ENCODE peak calls at places on chromosome 5, in ten cellular contexts. One of them, this sample, is unnamed.

GRCh38 chr5:160640417-160640816 is 211.6 kb downstream of the ATP10B start:
- DNase-seq in choroid plexus epithelial cell: no peak
- DNase-seq in foreskin keratinocyte: no peak
- DNase-seq in GM13977: no peak
- DNase-seq in Calu3: no peak
- DNase-seq in HCT116: no peak
- DNase-seq in neural crest cell: no peak
- DNase-seq in fibroblast of mammary gland: no peak
- DNase-seq in AG04450: no peak
- DNase-seq in HL-60: peak
- DNase-seq in this sample: no peak

GRCh38 chr5:157801-158200 is 33.5 kb upstream of the LRRC14B start:
- DNase-seq in HL-60: no peak
- DNase-seq in GM13977: no peak
- DNase-seq in HCT116: no peak
- DNase-seq in Calu3: no peak
- DNase-seq in neural crest cell: no peak
- DNase-seq in fibroblast of mammary gland: no peak
- DNase-seq in AG04450: no peak
- DNase-seq in choroid plexus epithelial cell: no peak
- DNase-seq in foreskin keratinocyte: no peak
- DNase-seq in this sample: no peak

GRCh38 chr5:83354958-83355357 is 116.6 kb upstream of the VCAN start:
- DNase-seq in HL-60: no peak
- DNase-seq in HCT116: no peak
- DNase-seq in Calu3: no peak
- DNase-seq in GM13977: no peak
- DNase-seq in choroid plexus epithelial cell: no peak
- DNase-seq in fibroblast of mammary gland: no peak
- DNase-seq in neural crest cell: no peak
- DNase-seq in AG04450: no peak
- DNase-seq in foreskin keratinocyte: no peak
- DNase-seq in this sample: no peak

GRCh38 chr5:96331681-96332361 is 101.2 kb downstream of the PCSK1 start:
- DNase-seq in neural crest cell: no peak
- DNase-seq in choroid plexus epithelial cell: no peak
- DNase-seq in AG04450: no peak
- DNase-seq in GM13977: no peak
- DNase-seq in Calu3: no peak
- DNase-seq in HCT116: no peak
- DNase-seq in foreskin keratinocyte: no peak
- DNase-seq in fibroblast of mammary gland: no peak
- DNase-seq in HL-60: no peak
- DNase-seq in this sample: no peak

GRCh38 chr5:126448720-126449119 is 25.5 kb downstream of the GRAMD2B start:
- DNase-seq in choroid plexus epithelial cell: no peak
- DNase-seq in fibroblast of mammary gland: no peak
- DNase-seq in AG04450: no peak
- DNase-seq in Calu3: no peak
- DNase-seq in neural crest cell: no peak
- DNase-seq in foreskin keratinocyte: no peak
- DNase-seq in HL-60: no peak
- DNase-seq in GM13977: no peak
- DNase-seq in HCT116: no peak
- DNase-seq in this sample: no peak

GRCh38 chr5:159737263-159737662 is 179.0 kb upstream of the ADRA1B start:
- DNase-seq in fibroblast of mammary gland: peak
- DNase-seq in AG04450: no peak
- DNase-seq in neural crest cell: no peak
- DNase-seq in HCT116: no peak
- DNase-seq in Calu3: no peak
- DNase-seq in GM13977: no peak
- DNase-seq in HL-60: no peak
- DNase-seq in choroid plexus epithelial cell: peak
- DNase-seq in foreskin keratinocyte: no peak
- DNase-seq in this sample: no peak

GRCh38 chr5:8870349-8870748 is 675.5 kb downstream of the SEMA5A start:
- DNase-seq in choroid plexus epithelial cell: no peak
- DNase-seq in HL-60: no peak
- DNase-seq in foreskin keratinocyte: no peak
- DNase-seq in neural crest cell: no peak
- DNase-seq in GM13977: no peak
- DNase-seq in HCT116: no peak
- DNase-seq in AG04450: no peak
- DNase-seq in Calu3: no peak
- DNase-seq in fibroblast of mammary gland: no peak
- DNase-seq in this sample: no peak

GRCh38 chr5:76393035-76393680 is 9.9 kb upstream of the IQGAP2 start:
- DNase-seq in Calu3: no peak
- DNase-seq in HL-60: peak
- DNase-seq in AG04450: no peak
- DNase-seq in HCT116: no peak
- DNase-seq in GM13977: no peak
- DNase-seq in foreskin keratinocyte: no peak
- DNase-seq in neural crest cell: no peak
- DNase-seq in choroid plexus epithelial cell: no peak
- DNase-seq in fibroblast of mammary gland: no peak
- DNase-seq in this sample: no peak

GRCh38 chr5:31270396-31270795 is 76.9 kb downstream of the CDH6 start:
- DNase-seq in foreskin keratinocyte: no peak
- DNase-seq in neural crest cell: peak
- DNase-seq in Calu3: peak
- DNase-seq in fibroblast of mammary gland: peak
- DNase-seq in GM13977: no peak
- DNase-seq in choroid plexus epithelial cell: peak
- DNase-seq in HCT116: no peak
- DNase-seq in HL-60: no peak
- DNase-seq in AG04450: no peak
- DNase-seq in this sample: no peak

GRCh38 chr5:178474562-178475184 is 115.5 kb downstream of the COL23A1 start:
- DNase-seq in foreskin keratinocyte: no peak
- DNase-seq in AG04450: no peak
- DNase-seq in GM13977: no peak
- DNase-seq in neural crest cell: no peak
- DNase-seq in HL-60: no peak
- DNase-seq in fibroblast of mammary gland: no peak
- DNase-seq in choroid plexus epithelial cell: peak
- DNase-seq in Calu3: no peak
- DNase-seq in HCT116: no peak
- DNase-seq in this sample: no peak

GRCh38 chr5:58918015-58918729 is 335.3 kb downstream of the RAB3C start:
- DNase-seq in fibroblast of mammary gland: no peak
- DNase-seq in GM13977: no peak
- DNase-seq in HCT116: no peak
- DNase-seq in foreskin keratinocyte: no peak
- DNase-seq in choroid plexus epithelial cell: no peak
- DNase-seq in HL-60: no peak
- DNase-seq in AG04450: no peak
- DNase-seq in Calu3: no peak
- DNase-seq in neural crest cell: no peak
- DNase-seq in this sample: no peak

GRCh38 chr5:151822141-151822540 is 50.4 kb downstream of the G3BP1 start:
- DNase-seq in foreskin keratinocyte: no peak
- DNase-seq in neural crest cell: no peak
- DNase-seq in fibroblast of mammary gland: no peak
- DNase-seq in Calu3: no peak
- DNase-seq in choroid plexus epithelial cell: no peak
- DNase-seq in HCT116: no peak
- DNase-seq in GM13977: no peak
- DNase-seq in AG04450: no peak
- DNase-seq in HL-60: no peak
- DNase-seq in this sample: no peak

DNA sequence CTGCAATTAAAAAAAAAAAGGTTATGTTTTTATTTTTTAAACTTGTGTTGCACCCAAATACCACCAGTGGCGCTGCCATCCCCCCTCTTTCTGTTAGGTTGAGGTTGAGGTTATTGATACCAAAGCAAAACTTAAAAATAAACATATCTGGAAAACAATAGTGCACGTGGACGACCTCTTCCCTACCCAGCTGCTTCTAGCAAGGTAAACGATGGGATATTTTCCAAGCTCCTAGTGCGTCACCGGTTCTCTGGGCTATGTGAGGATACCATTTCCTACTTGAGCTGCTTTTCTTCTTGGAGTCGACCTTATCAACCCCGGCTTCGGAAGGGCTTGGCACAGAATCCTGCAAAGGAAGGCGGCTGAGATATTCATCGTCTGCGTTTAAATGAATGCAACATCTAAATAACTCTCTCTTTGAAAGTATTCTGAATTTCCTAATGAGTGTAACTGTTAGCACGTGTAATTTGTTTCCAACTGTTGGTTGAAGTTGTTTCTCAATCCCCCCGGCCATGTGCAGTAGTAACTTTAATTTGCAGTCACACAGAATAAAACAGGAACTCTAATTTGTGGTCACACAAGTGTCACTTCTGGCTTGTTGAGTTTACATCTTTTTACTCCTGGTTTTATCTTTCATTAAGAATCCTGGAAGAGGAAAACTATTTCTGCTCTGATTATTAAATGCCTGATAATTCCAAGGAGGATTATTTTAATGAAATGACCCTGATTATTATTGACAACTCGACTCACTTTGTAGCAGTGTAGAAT is 993 bp downstream of the SCAMP1 start:
- DNase-seq in choroid plexus epithelial cell: peak
- DNase-seq in HL-60: peak
- DNase-seq in GM13977: peak
- DNase-seq in fibroblast of mammary gland: peak
- DNase-seq in HCT116: no peak
- DNase-seq in Calu3: peak
- DNase-seq in foreskin keratinocyte: peak
- DNase-seq in neural crest cell: peak
- DNase-seq in AG04450: no peak
- DNase-seq in this sample: no peak
- TF ChIP-seq CTCF in choroid plexus epithelial cell: peak
- TF ChIP-seq CTCF in HL-60: no peak
- TF ChIP-seq CTCF in GM13977: no peak
- TF ChIP-seq CTCF in fibroblast of mammary gland: peak
- TF ChIP-seq CTCF in HCT116: no peak
- TF ChIP-seq CTCF in Calu3: peak
- TF ChIP-seq CTCF in foreskin keratinocyte: peak
- TF ChIP-seq CTCF in neural crest cell: peak
- TF ChIP-seq CTCF in AG04450: peak
- TF ChIP-seq CTCF in this sample: peak

GRCh38 chr5:162607879-162608278 is 540.3 kb downstream of the GABRG2 start:
- DNase-seq in GM13977: no peak
- DNase-seq in foreskin keratinocyte: no peak
- DNase-seq in Calu3: no peak
- DNase-seq in choroid plexus epithelial cell: no peak
- DNase-seq in fibroblast of mammary gland: no peak
- DNase-seq in HL-60: no peak
- DNase-seq in neural crest cell: no peak
- DNase-seq in AG04450: no peak
- DNase-seq in HCT116: no peak
- DNase-seq in this sample: no peak
- TF ChIP-seq CTCF in GM13977: no peak
- TF ChIP-seq CTCF in foreskin keratinocyte: peak
- TF ChIP-seq CTCF in Calu3: no peak
- TF ChIP-seq CTCF in choroid plexus epithelial cell: no peak
- TF ChIP-seq CTCF in fibroblast of mammary gland: no peak
- TF ChIP-seq CTCF in HL-60: no peak
- TF ChIP-seq CTCF in neural crest cell: peak
- TF ChIP-seq CTCF in AG04450: no peak
- TF ChIP-seq CTCF in HCT116: peak
- TF ChIP-seq CTCF in this sample: no peak

GRCh38 chr5:5648694-5649093 is 226.2 kb downstream of the ICE1 start:
- DNase-seq in foreskin keratinocyte: no peak
- DNase-seq in HL-60: no peak
- DNase-seq in Calu3: no peak
- DNase-seq in HCT116: no peak
- DNase-seq in AG04450: no peak
- DNase-seq in choroid plexus epithelial cell: no peak
- DNase-seq in fibroblast of mammary gland: no peak
- DNase-seq in GM13977: no peak
- DNase-seq in neural crest cell: no peak
- DNase-seq in this sample: no peak
- TF ChIP-seq CTCF in foreskin keratinocyte: no peak
- TF ChIP-seq CTCF in HL-60: no peak
- TF ChIP-seq CTCF in Calu3: no peak
- TF ChIP-seq CTCF in HCT116: no peak
- TF ChIP-seq CTCF in AG04450: no peak
- TF ChIP-seq CTCF in choroid plexus epithelial cell: no peak
- TF ChIP-seq CTCF in fibroblast of mammary gland: no peak
- TF ChIP-seq CTCF in GM13977: no peak
- TF ChIP-seq CTCF in neural crest cell: no peak
- TF ChIP-seq CTCF in this sample: no peak

GRCh38 chr5:55303238-55303690 is 4.2 kb downstream of the DHX29 start:
- DNase-seq in HCT116: no peak
- DNase-seq in choroid plexus epithelial cell: peak
- DNase-seq in foreskin keratinocyte: peak
- DNase-seq in fibroblast of mammary gland: peak
- DNase-seq in Calu3: peak
- DNase-seq in AG04450: peak
- DNase-seq in neural crest cell: no peak
- DNase-seq in GM13977: no peak
- DNase-seq in HL-60: peak
- DNase-seq in this sample: peak

GRCh38 chr5:55307383-55308253 is at the start of the genes DHX29 and MTREX:
- DNase-seq in HCT116: peak
- DNase-seq in fibroblast of mammary gland: peak
- DNase-seq in HL-60: peak
- DNase-seq in GM13977: peak
- DNase-seq in AG04450: peak
- DNase-seq in Calu3: peak
- DNase-seq in foreskin keratinocyte: peak
- DNase-seq in choroid plexus epithelial cell: peak
- DNase-seq in neural crest cell: peak
- DNase-seq in this sample: peak

GRCh38 chr5:55304584-55304983 is 2.9 kb downstream of the DHX29 start:
- DNase-seq in GM13977: no peak
- DNase-seq in neural crest cell: no peak
- DNase-seq in Calu3: no peak
- DNase-seq in AG04450: no peak
- DNase-seq in HL-60: no peak
- DNase-seq in foreskin keratinocyte: no peak
- DNase-seq in fibroblast of mammary gland: no peak
- DNase-seq in HCT116: no peak
- DNase-seq in choroid plexus epithelial cell: no peak
- DNase-seq in this sample: no peak

GRCh38 chr5:55306641-55307382 is 682 bp downstream of the DHX29 start:
- DNase-seq in AG04450: no peak
- DNase-seq in HL-60: no peak
- DNase-seq in HCT116: no peak
- DNase-seq in GM13977: no peak
- DNase-seq in Calu3: no peak
- DNase-seq in fibroblast of mammary gland: peak
- DNase-seq in foreskin keratinocyte: no peak
- DNase-seq in neural crest cell: no peak
- DNase-seq in choroid plexus epithelial cell: no peak
- DNase-seq in this sample: no peak

DNA sequence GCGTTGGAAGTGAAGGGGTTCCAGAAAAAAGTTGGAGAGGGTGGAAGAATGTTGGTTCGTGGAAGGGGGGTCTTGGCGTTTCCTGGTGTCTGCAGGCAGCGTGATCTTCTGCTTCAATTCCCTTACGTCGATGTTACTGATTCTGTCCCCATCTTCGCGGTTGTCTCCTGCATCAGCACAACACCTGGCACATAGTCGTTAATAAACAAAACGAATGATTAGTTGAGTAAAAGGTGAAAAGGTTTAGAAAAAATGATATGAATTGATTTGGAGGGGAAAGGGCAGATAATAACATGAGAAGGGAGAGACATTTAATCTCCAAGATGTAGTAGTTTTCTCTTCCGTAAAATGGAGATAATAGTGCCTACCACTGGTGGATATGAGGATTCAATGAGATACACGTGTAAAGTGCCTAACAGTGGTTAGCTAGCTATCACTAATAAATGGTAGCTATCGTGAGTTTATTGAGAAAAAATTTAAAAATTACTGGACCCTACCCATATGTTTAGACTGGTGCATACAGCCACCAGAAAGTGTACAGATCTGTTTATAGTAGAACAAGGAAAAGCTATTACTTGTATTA is 556 bp downstream of the MTREX start:
- DNase-seq in Calu3: peak
- DNase-seq in GM13977: peak
- DNase-seq in neural crest cell: no peak
- DNase-seq in HCT116: no peak
- DNase-seq in AG04450: no peak
- DNase-seq in fibroblast of mammary gland: peak
- DNase-seq in choroid plexus epithelial cell: peak
- DNase-seq in HL-60: peak
- DNase-seq in foreskin keratinocyte: peak
- DNase-seq in this sample: no peak
- TF ChIP-seq CTCF in Calu3: no peak
- TF ChIP-seq CTCF in GM13977: no peak
- TF ChIP-seq CTCF in neural crest cell: no peak
- TF ChIP-seq CTCF in HCT116: peak
- TF ChIP-seq CTCF in AG04450: no peak
- TF ChIP-seq CTCF in fibroblast of mammary gland: peak
- TF ChIP-seq CTCF in choroid plexus epithelial cell: no peak
- TF ChIP-seq CTCF in HL-60: no peak
- TF ChIP-seq CTCF in foreskin keratinocyte: peak
- TF ChIP-seq CTCF in this sample: no peak

This sample was measured in lower lobe of right lung.